ENCODE peak calls at places on chromosomes 12 and 14, in seven cellular contexts. One of them, this sample, is unnamed.

GRCh38 chr12:645563-646071 is 17.6 kb downstream of the NINJ2 start:
- DNase-seq in colonic mucosa: no peak
- DNase-seq in heart left ventricle: peak; percentile 73
- DNase-seq in MM.1S: no peak
- DNase-seq in left lung: no peak
- DNase-seq in fibroblast of lung: peak; percentile 64
- DNase-seq in transverse colon: no peak
- DNase-seq in this sample: no peak

GRCh38 chr12:50110762-50111416 is 1.1 kb upstream of the COX14 start:
- DNase-seq in left lung: peak; percentile 82
- DNase-seq in fibroblast of lung: no peak
- DNase-seq in transverse colon: peak; percentile 73
- DNase-seq in heart left ventricle: peak; percentile 84
- DNase-seq in colonic mucosa: peak; percentile 79
- DNase-seq in MM.1S: peak; percentile 92
- DNase-seq in this sample: no peak

GRCh38 chr12:121894633-121895032 is 6.0 kb downstream of the PSMD9 start:
- DNase-seq in MM.1S: no peak
- DNase-seq in fibroblast of lung: peak; percentile 55
- DNase-seq in colonic mucosa: no peak
- DNase-seq in heart left ventricle: no peak
- DNase-seq in transverse colon: no peak
- DNase-seq in left lung: no peak
- DNase-seq in this sample: no peak

GRCh38 chr12:66035289-66035961 is 95.1 kb downstream of the LLPH start:
- DNase-seq in colonic mucosa: no peak
- DNase-seq in fibroblast of lung: peak; percentile 69
- DNase-seq in transverse colon: no peak
- DNase-seq in MM.1S: no peak
- DNase-seq in heart left ventricle: no peak
- DNase-seq in left lung: no peak
- DNase-seq in this sample: no peak

GRCh38 chr14:87254331-87254730 is 738.7 kb downstream of the GALC start:
- DNase-seq in left lung: no peak
- DNase-seq in fibroblast of lung: no peak
- DNase-seq in transverse colon: no peak
- DNase-seq in colonic mucosa: no peak
- DNase-seq in heart left ventricle: no peak
- DNase-seq in MM.1S: no peak
- DNase-seq in this sample: no peak

GRCh38 chr14:27371868-27372267 is 774.0 kb upstream of the NOVA1 start:
- DNase-seq in heart left ventricle: no peak
- DNase-seq in left lung: no peak
- DNase-seq in transverse colon: no peak
- DNase-seq in MM.1S: no peak
- DNase-seq in fibroblast of lung: no peak
- DNase-seq in colonic mucosa: no peak
- DNase-seq in this sample: no peak

GRCh38 chr12:115467531-115467930 is 783.6 kb upstream of the TBX3 start:
- DNase-seq in MM.1S: no peak
- DNase-seq in colonic mucosa: no peak
- DNase-seq in heart left ventricle: no peak
- DNase-seq in left lung: no peak
- DNase-seq in fibroblast of lung: peak; percentile 17
- DNase-seq in transverse colon: no peak
- DNase-seq in this sample: no peak

GRCh38 chr12:79725987-79726386 is 35.2 kb upstream of the PAWR start:
- DNase-seq in fibroblast of lung: peak; percentile 88
- DNase-seq in transverse colon: no peak
- DNase-seq in left lung: no peak
- DNase-seq in heart left ventricle: no peak
- DNase-seq in MM.1S: no peak
- DNase-seq in colonic mucosa: no peak
- DNase-seq in this sample: no peak

GRCh38 chr14:95609398-95609990 is 74.6 kb downstream of the GLRX5 start:
- DNase-seq in MM.1S: peak; percentile 14
- DNase-seq in left lung: no peak
- DNase-seq in fibroblast of lung: no peak
- DNase-seq in heart left ventricle: no peak
- DNase-seq in transverse colon: no peak
- DNase-seq in colonic mucosa: peak; percentile 24
- DNase-seq in this sample: peak; percentile 30

GRCh38 chr12:93317227-93317626 is 60.5 kb upstream of the NUDT4 start:
- DNase-seq in fibroblast of lung: no peak
- DNase-seq in left lung: no peak
- DNase-seq in colonic mucosa: peak; percentile 56
- DNase-seq in heart left ventricle: no peak
- DNase-seq in MM.1S: no peak
- DNase-seq in transverse colon: peak; percentile 57
- DNase-seq in this sample: no peak

GRCh38 chr14:99325591-99325990 is 53.6 kb upstream of the BCL11B start:
- DNase-seq in transverse colon: no peak
- DNase-seq in MM.1S: no peak
- DNase-seq in left lung: no peak
- DNase-seq in colonic mucosa: no peak
- DNase-seq in heart left ventricle: no peak
- DNase-seq in fibroblast of lung: no peak
- DNase-seq in this sample: no peak

GRCh38 chr12:82659343-82660207 is 27.1 kb upstream of the TMTC2 start:
- DNase-seq in MM.1S: no peak
- DNase-seq in heart left ventricle: no peak
- DNase-seq in colonic mucosa: no peak
- DNase-seq in transverse colon: no peak
- DNase-seq in fibroblast of lung: no peak
- DNase-seq in left lung: peak; percentile 74
- DNase-seq in this sample: peak; percentile 66

GRCh38 chr14:33118653-33119052 is 180.0 kb downstream of the NPAS3 start:
- DNase-seq in fibroblast of lung: peak; percentile 24
- DNase-seq in transverse colon: no peak
- DNase-seq in colonic mucosa: no peak
- DNase-seq in heart left ventricle: no peak
- DNase-seq in MM.1S: no peak
- DNase-seq in left lung: no peak
- DNase-seq in this sample: no peak

GRCh38 chr14:23058654-23059504 is 1.6 kb upstream of the CDH24 start:
- DNase-seq in MM.1S: no peak
- DNase-seq in left lung: no peak
- DNase-seq in transverse colon: no peak
- DNase-seq in colonic mucosa: no peak
- DNase-seq in heart left ventricle: no peak
- DNase-seq in fibroblast of lung: no peak
- DNase-seq in this sample: no peak

GRCh38 chr12:69102856-69103255 is 136.5 kb upstream of the CPSF6 start:
- DNase-seq in transverse colon: no peak
- DNase-seq in colonic mucosa: no peak
- DNase-seq in heart left ventricle: no peak
- DNase-seq in MM.1S: no peak
- DNase-seq in fibroblast of lung: no peak
- DNase-seq in left lung: no peak
- DNase-seq in this sample: no peak

GRCh38 chr14:60101801-60102200 is 10.1 kb downstream of the PCNX4 start:
- DNase-seq in MM.1S: no peak
- DNase-seq in heart left ventricle: no peak
- DNase-seq in colonic mucosa: no peak
- DNase-seq in transverse colon: no peak
- DNase-seq in fibroblast of lung: peak; percentile 59
- DNase-seq in left lung: no peak
- DNase-seq in this sample: no peak

GRCh38 chr12:67271976-67272375 is 2.8 kb downstream of the CAND1 start:
- DNase-seq in transverse colon: no peak
- DNase-seq in left lung: no peak
- DNase-seq in heart left ventricle: no peak
- DNase-seq in MM.1S: no peak
- DNase-seq in colonic mucosa: no peak
- DNase-seq in fibroblast of lung: peak; percentile 69
- DNase-seq in this sample: no peak

GRCh38 chr14:50823051-50823762 is 7.8 kb downstream of the NIN start:
- DNase-seq in MM.1S: no peak
- DNase-seq in left lung: no peak
- DNase-seq in fibroblast of lung: peak; percentile 43
- DNase-seq in heart left ventricle: no peak
- DNase-seq in colonic mucosa: no peak
- DNase-seq in transverse colon: no peak
- DNase-seq in this sample: peak; percentile 17

GRCh38 chr12:124034297-124034696 is 61.3 kb downstream of the ZNF664 start:
- DNase-seq in fibroblast of lung: no peak
- DNase-seq in colonic mucosa: no peak
- DNase-seq in MM.1S: no peak
- DNase-seq in transverse colon: no peak
- DNase-seq in left lung: no peak
- DNase-seq in heart left ventricle: no peak
- DNase-seq in this sample: no peak

GRCh38 chr12:104454997-104455396 is 1.8 kb upstream of the CHST11 start:
- DNase-seq in heart left ventricle: no peak
- DNase-seq in colonic mucosa: no peak
- DNase-seq in transverse colon: no peak
- DNase-seq in fibroblast of lung: peak; percentile 84
- DNase-seq in MM.1S: no peak
- DNase-seq in left lung: no peak
- DNase-seq in this sample: no peak

GRCh38 chr12:99121476-99121965 is 476.4 kb downstream of the APAF1 start:
- DNase-seq in heart left ventricle: no peak
- DNase-seq in colonic mucosa: no peak
- DNase-seq in fibroblast of lung: no peak
- DNase-seq in left lung: no peak
- DNase-seq in MM.1S: no peak
- DNase-seq in transverse colon: no peak
- DNase-seq in this sample: no peak

GRCh38 chr14:101253948-101254347 is 307.3 kb upstream of the DIO3 start:
- DNase-seq in left lung: no peak
- DNase-seq in fibroblast of lung: no peak
- DNase-seq in transverse colon: no peak
- DNase-seq in heart left ventricle: no peak
- DNase-seq in colonic mucosa: no peak
- DNase-seq in MM.1S: no peak
- DNase-seq in this sample: peak; percentile 30

GRCh38 chr12:32947203-32947795 is 50.7 kb upstream of the PKP2 start:
- DNase-seq in MM.1S: peak; percentile 52
- DNase-seq in transverse colon: no peak
- DNase-seq in heart left ventricle: no peak
- DNase-seq in left lung: no peak
- DNase-seq in fibroblast of lung: no peak
- DNase-seq in colonic mucosa: no peak
- DNase-seq in this sample: no peak

DNA sequence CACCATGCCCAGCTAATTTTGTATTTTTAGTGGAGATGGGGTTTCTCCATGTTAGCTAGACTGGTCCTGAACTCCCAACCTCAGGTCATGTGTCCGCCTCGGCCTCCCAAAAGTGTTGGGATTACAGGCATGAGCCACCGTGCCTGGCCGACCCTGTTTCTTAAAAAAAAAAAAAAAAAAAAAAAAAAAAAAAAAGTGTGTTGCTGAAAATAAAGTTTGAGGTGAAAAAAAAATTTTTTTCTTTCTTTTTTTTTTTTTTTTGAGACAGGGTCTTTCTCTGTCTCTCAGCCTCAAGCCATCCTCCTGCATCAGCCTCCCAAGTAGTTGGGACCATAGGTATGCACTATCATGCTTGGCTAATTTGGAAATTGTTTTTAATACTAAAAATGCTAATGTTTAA is 11.3 kb downstream of the RBM25 start:
- DNase-seq in colonic mucosa: no peak
- DNase-seq in fibroblast of lung: no peak
- DNase-seq in MM.1S: no peak
- DNase-seq in left lung: no peak
- DNase-seq in heart left ventricle: no peak
- DNase-seq in transverse colon: no peak
- DNase-seq in this sample: no peak
- H3K36me3 ChIP-seq in colonic mucosa: no peaks in the 10 kb centered on the region
- H3K36me3 ChIP-seq in fibroblast of lung: peaks cover 2% of the 10 kb centered on the region
- H3K36me3 ChIP-seq in MM.1S: no peaks in the 10 kb centered on the region
- H3K36me3 ChIP-seq in left lung: peaks cover 69% of the 10 kb centered on the region
- H3K36me3 ChIP-seq in heart left ventricle: no peaks in the 10 kb centered on the region
- H3K36me3 ChIP-seq in transverse colon: no peaks in the 10 kb centered on the region
- H3K36me3 ChIP-seq in this sample: peaks cover 16% of the 10 kb centered on the region

GRCh38 chr12:70267550-70267949 is 24.3 kb downstream of the CNOT2 start:
- DNase-seq in fibroblast of lung: peak; percentile 47
- DNase-seq in heart left ventricle: no peak
- DNase-seq in left lung: no peak
- DNase-seq in MM.1S: no peak
- DNase-seq in transverse colon: no peak
- DNase-seq in colonic mucosa: peak; percentile 33
- DNase-seq in this sample: no peak
- H3K36me3 ChIP-seq in fibroblast of lung: no peaks in the 10 kb centered on the region
- H3K36me3 ChIP-seq in heart left ventricle: no peaks in the 10 kb centered on the region
- H3K36me3 ChIP-seq in left lung: no peaks in the 10 kb centered on the region
- H3K36me3 ChIP-seq in MM.1S: no peaks in the 10 kb centered on the region
- H3K36me3 ChIP-seq in transverse colon: no peaks in the 10 kb centered on the region
- H3K36me3 ChIP-seq in colonic mucosa: no peaks in the 10 kb centered on the region
- H3K36me3 ChIP-seq in this sample: no peaks in the 10 kb centered on the region

DNA sequence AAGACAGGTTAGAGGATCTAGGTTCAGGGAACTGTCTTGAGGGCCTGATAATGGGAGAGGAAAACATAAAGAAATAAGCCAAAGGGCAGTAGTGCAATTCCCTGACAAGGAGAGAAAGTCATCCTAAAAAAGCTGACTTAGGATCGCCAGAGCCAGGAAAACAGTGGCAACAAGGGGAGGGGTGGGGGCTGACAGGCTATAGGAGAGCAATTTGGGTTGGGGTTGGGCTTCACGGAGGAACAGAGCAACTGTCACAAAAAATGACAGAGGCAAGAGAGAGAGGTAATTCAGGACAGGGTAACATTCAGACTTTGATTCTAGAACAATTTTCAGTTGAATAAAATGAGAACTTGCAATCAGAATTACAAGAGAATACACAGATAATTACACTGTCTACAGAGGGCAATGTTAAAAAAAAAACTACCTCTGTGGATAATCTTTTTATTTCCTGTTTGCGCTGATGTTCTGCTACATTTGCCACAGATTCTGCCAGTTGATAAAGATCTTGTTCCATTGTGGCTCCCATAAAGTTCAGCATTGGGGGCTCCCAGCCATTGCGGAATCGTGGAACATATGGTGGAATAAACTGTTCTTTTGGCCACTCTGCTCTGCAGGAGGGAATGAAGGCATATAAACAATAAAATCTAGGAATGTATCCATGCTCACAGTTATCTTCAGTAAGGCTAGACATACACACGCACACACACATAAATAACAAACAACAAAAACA is 138.6 kb downstream of the EPS8 start:
- DNase-seq in fibroblast of lung: no peak
- DNase-seq in heart left ventricle: no peak
- DNase-seq in MM.1S: no peak
- DNase-seq in left lung: no peak
- DNase-seq in colonic mucosa: no peak
- DNase-seq in transverse colon: no peak
- DNase-seq in this sample: no peak
- H3K36me3 ChIP-seq in fibroblast of lung: no peaks in the 10 kb centered on the region
- H3K36me3 ChIP-seq in heart left ventricle: peaks cover 6% of the 10 kb centered on the region
- H3K36me3 ChIP-seq in MM.1S: no peaks in the 10 kb centered on the region
- H3K36me3 ChIP-seq in left lung: peaks cover 6% of the 10 kb centered on the region
- H3K36me3 ChIP-seq in colonic mucosa: no peaks in the 10 kb centered on the region
- H3K36me3 ChIP-seq in transverse colon: peaks cover 3% of the 10 kb centered on the region
- H3K36me3 ChIP-seq in this sample: no peaks in the 10 kb centered on the region

GRCh38 chr12:64475518-64475917 is 23.6 kb downstream of the TBK1 start:
- DNase-seq in transverse colon: no peak
- DNase-seq in fibroblast of lung: no peak
- DNase-seq in colonic mucosa: no peak
- DNase-seq in MM.1S: no peak
- DNase-seq in left lung: no peak
- DNase-seq in heart left ventricle: no peak
- DNase-seq in this sample: no peak
- H3K36me3 ChIP-seq in transverse colon: no peaks in the 10 kb centered on the region
- H3K36me3 ChIP-seq in fibroblast of lung: peaks cover 6% of the 10 kb centered on the region
- H3K36me3 ChIP-seq in colonic mucosa: no peaks in the 10 kb centered on the region
- H3K36me3 ChIP-seq in MM.1S: peaks cover 16% of the 10 kb centered on the region
- H3K36me3 ChIP-seq in left lung: peaks cover 85% of the 10 kb centered on the region
- H3K36me3 ChIP-seq in heart left ventricle: peaks cover 27% of the 10 kb centered on the region
- H3K36me3 ChIP-seq in this sample: no peaks in the 10 kb centered on the region